ENCODE peak calls at places on chromosome 4, in nine cellular contexts. One of them, this sample, is unnamed.

GRCh38 chr4:8323947-8324555 is 54.5 kb downstream of the HTRA3 start:
- DNase-seq in neural progenitor cell: no peak
- DNase-seq in heart right ventricle: no peak
- DNase-seq in ovary: no peak
- DNase-seq in coronary artery: no peak
- DNase-seq in fibroblast of villous mesenchyme: no peak
- DNase-seq in PC-3: no peak
- DNase-seq in esophagus squamous epithelium: no peak
- DNase-seq in testis: no peak
- DNase-seq in this sample: peak; percentile 59

GRCh38 chr4:142846729-142847606 is 867 bp upstream of the INPP4B start:
- DNase-seq in neural progenitor cell: peak; percentile 67
- DNase-seq in heart right ventricle: peak; percentile 33
- DNase-seq in ovary: peak; percentile 28
- DNase-seq in coronary artery: no peak
- DNase-seq in fibroblast of villous mesenchyme: peak; percentile 16
- DNase-seq in PC-3: peak; percentile 90
- DNase-seq in esophagus squamous epithelium: no peak
- DNase-seq in testis: peak; percentile 17
- DNase-seq in this sample: peak; percentile 79

GRCh38 chr4:18695733-18696527 is 674.4 kb upstream of the LCORL start:
- DNase-seq in neural progenitor cell: peak; percentile 15
- DNase-seq in heart right ventricle: no peak
- DNase-seq in ovary: no peak
- DNase-seq in coronary artery: no peak
- DNase-seq in fibroblast of villous mesenchyme: no peak
- DNase-seq in PC-3: no peak
- DNase-seq in esophagus squamous epithelium: no peak
- DNase-seq in testis: no peak
- DNase-seq in this sample: no peak

GRCh38 chr4:76279462-76279861 is 27.1 kb upstream of the STBD1 start:
- DNase-seq in neural progenitor cell: no peak
- DNase-seq in heart right ventricle: no peak
- DNase-seq in ovary: no peak
- DNase-seq in coronary artery: no peak
- DNase-seq in fibroblast of villous mesenchyme: no peak
- DNase-seq in PC-3: no peak
- DNase-seq in esophagus squamous epithelium: no peak
- DNase-seq in testis: no peak
- DNase-seq in this sample: peak; percentile 10

GRCh38 chr4:147848634-147849033 is 116.7 kb downstream of the ARHGAP10 start:
- DNase-seq in neural progenitor cell: no peak
- DNase-seq in heart right ventricle: no peak
- DNase-seq in ovary: no peak
- DNase-seq in coronary artery: no peak
- DNase-seq in fibroblast of villous mesenchyme: no peak
- DNase-seq in PC-3: no peak
- DNase-seq in esophagus squamous epithelium: no peak
- DNase-seq in testis: no peak
- DNase-seq in this sample: no peak

GRCh38 chr4:153142700-153143438 is 61.4 kb upstream of the TRIM2 start:
- DNase-seq in neural progenitor cell: peak; percentile 83
- DNase-seq in heart right ventricle: peak; percentile 62
- DNase-seq in ovary: peak; percentile 62
- DNase-seq in coronary artery: peak; percentile 75
- DNase-seq in fibroblast of villous mesenchyme: peak; percentile 79
- DNase-seq in PC-3: peak; percentile 70
- DNase-seq in esophagus squamous epithelium: no peak
- DNase-seq in testis: peak; percentile 73
- DNase-seq in this sample: peak; percentile 79

GRCh38 chr4:1010522-1011021 is 854 bp upstream of the FGFRL1 start:
- DNase-seq in neural progenitor cell: peak; percentile 59
- DNase-seq in heart right ventricle: peak; percentile 65
- DNase-seq in ovary: peak; percentile 55
- DNase-seq in coronary artery: peak; percentile 92
- DNase-seq in fibroblast of villous mesenchyme: peak; percentile 87
- DNase-seq in PC-3: peak; percentile 79
- DNase-seq in esophagus squamous epithelium: peak; percentile 24
- DNase-seq in testis: peak; percentile 48
- DNase-seq in this sample: peak; percentile 91

GRCh38 chr4:123338715-123339114 is 57.9 kb upstream of the SPRY1 start:
- DNase-seq in neural progenitor cell: peak; percentile 37
- DNase-seq in heart right ventricle: no peak
- DNase-seq in ovary: no peak
- DNase-seq in coronary artery: no peak
- DNase-seq in fibroblast of villous mesenchyme: no peak
- DNase-seq in PC-3: no peak
- DNase-seq in esophagus squamous epithelium: no peak
- DNase-seq in testis: no peak
- DNase-seq in this sample: no peak

GRCh38 chr4:22999419-22999818 is 306.7 kb downstream of the GBA3 start:
- DNase-seq in neural progenitor cell: no peak
- DNase-seq in heart right ventricle: no peak
- DNase-seq in ovary: no peak
- DNase-seq in coronary artery: no peak
- DNase-seq in fibroblast of villous mesenchyme: no peak
- DNase-seq in PC-3: peak; percentile 17
- DNase-seq in esophagus squamous epithelium: no peak
- DNase-seq in testis: no peak
- DNase-seq in this sample: no peak

GRCh38 chr4:56217383-56217890 is 169.9 kb downstream of the AASDH start:
- DNase-seq in neural progenitor cell: no peak
- DNase-seq in heart right ventricle: no peak
- DNase-seq in ovary: no peak
- DNase-seq in coronary artery: no peak
- DNase-seq in fibroblast of villous mesenchyme: no peak
- DNase-seq in PC-3: no peak
- DNase-seq in esophagus squamous epithelium: no peak
- DNase-seq in testis: no peak
- DNase-seq in this sample: no peak

GRCh38 chr4:54390670-54391069 is 161.6 kb downstream of the PDGFRA start:
- DNase-seq in neural progenitor cell: no peak
- DNase-seq in heart right ventricle: no peak
- DNase-seq in ovary: no peak
- DNase-seq in coronary artery: no peak
- DNase-seq in fibroblast of villous mesenchyme: no peak
- DNase-seq in PC-3: no peak
- DNase-seq in esophagus squamous epithelium: no peak
- DNase-seq in testis: no peak
- DNase-seq in this sample: no peak

GRCh38 chr4:108270466-108271450 is 102.0 kb upstream of the LEF1 start:
- DNase-seq in neural progenitor cell: no peak
- DNase-seq in heart right ventricle: no peak
- DNase-seq in ovary: no peak
- DNase-seq in coronary artery: no peak
- DNase-seq in fibroblast of villous mesenchyme: peak; percentile 87
- DNase-seq in PC-3: peak; percentile 27
- DNase-seq in esophagus squamous epithelium: no peak
- DNase-seq in testis: no peak
- DNase-seq in this sample: peak; percentile 24

GRCh38 chr4:180058731-180059215 is 2184.4 kb upstream of the TENM3 start:
- DNase-seq in neural progenitor cell: peak; percentile 76
- DNase-seq in heart right ventricle: peak; percentile 11
- DNase-seq in ovary: no peak
- DNase-seq in coronary artery: no peak
- DNase-seq in fibroblast of villous mesenchyme: peak; percentile 7
- DNase-seq in PC-3: peak; percentile 3
- DNase-seq in esophagus squamous epithelium: no peak
- DNase-seq in testis: peak; percentile 60
- DNase-seq in this sample: peak; percentile 74

GRCh38 chr4:6687947-6688878 is 5.5 kb upstream of the S100P start:
- DNase-seq in neural progenitor cell: no peak
- DNase-seq in heart right ventricle: no peak
- DNase-seq in ovary: no peak
- DNase-seq in coronary artery: no peak
- DNase-seq in fibroblast of villous mesenchyme: no peak
- DNase-seq in PC-3: peak; percentile 24
- DNase-seq in esophagus squamous epithelium: no peak
- DNase-seq in testis: no peak
- DNase-seq in this sample: no peak

GRCh38 chr4:14867847-14868246 is 134.4 kb upstream of the CPEB2 start:
- DNase-seq in neural progenitor cell: peak; percentile 89
- DNase-seq in heart right ventricle: no peak
- DNase-seq in ovary: no peak
- DNase-seq in coronary artery: no peak
- DNase-seq in fibroblast of villous mesenchyme: no peak
- DNase-seq in PC-3: no peak
- DNase-seq in esophagus squamous epithelium: no peak
- DNase-seq in testis: no peak
- DNase-seq in this sample: no peak

GRCh38 chr4:162485486-162485885 is 321.7 kb upstream of the FSTL5 start:
- DNase-seq in neural progenitor cell: no peak
- DNase-seq in heart right ventricle: no peak
- DNase-seq in ovary: no peak
- DNase-seq in coronary artery: no peak
- DNase-seq in fibroblast of villous mesenchyme: peak; percentile 9
- DNase-seq in PC-3: peak; percentile 51
- DNase-seq in esophagus squamous epithelium: no peak
- DNase-seq in testis: no peak
- DNase-seq in this sample: peak; percentile 56

GRCh38 chr4:127162741-127163140 is 470.0 kb upstream of the INTU start:
- DNase-seq in neural progenitor cell: no peak
- DNase-seq in heart right ventricle: no peak
- DNase-seq in ovary: no peak
- DNase-seq in coronary artery: no peak
- DNase-seq in fibroblast of villous mesenchyme: peak; percentile 94
- DNase-seq in PC-3: no peak
- DNase-seq in esophagus squamous epithelium: no peak
- DNase-seq in testis: no peak
- DNase-seq in this sample: peak; percentile 86

GRCh38 chr4:76974150-76974549 is 24.6 kb downstream of the SEPTIN11 start:
- DNase-seq in neural progenitor cell: no peak
- DNase-seq in heart right ventricle: no peak
- DNase-seq in ovary: no peak
- DNase-seq in coronary artery: no peak
- DNase-seq in fibroblast of villous mesenchyme: no peak
- DNase-seq in PC-3: no peak
- DNase-seq in esophagus squamous epithelium: no peak
- DNase-seq in testis: no peak
- DNase-seq in this sample: peak; percentile 23

GRCh38 chr4:40628888-40629287 is 776 bp downstream of the RBM47 start:
- DNase-seq in neural progenitor cell: no peak
- DNase-seq in heart right ventricle: no peak
- DNase-seq in ovary: no peak
- DNase-seq in coronary artery: no peak
- DNase-seq in fibroblast of villous mesenchyme: no peak
- DNase-seq in PC-3: peak; percentile 30
- DNase-seq in esophagus squamous epithelium: no peak
- DNase-seq in testis: no peak
- DNase-seq in this sample: peak; percentile 32

GRCh38 chr4:125070869-125071268 is 243.9 kb upstream of the FAT4 start:
- DNase-seq in neural progenitor cell: no peak
- DNase-seq in heart right ventricle: no peak
- DNase-seq in ovary: no peak
- DNase-seq in coronary artery: no peak
- DNase-seq in fibroblast of villous mesenchyme: no peak
- DNase-seq in PC-3: no peak
- DNase-seq in esophagus squamous epithelium: no peak
- DNase-seq in testis: peak; percentile 28
- DNase-seq in this sample: peak; percentile 10
- TF ChIP-seq CTCF in neural progenitor cell: no peak
- TF ChIP-seq CTCF in heart right ventricle: peak; percentile 19
- TF ChIP-seq CTCF in ovary: no peak
- TF ChIP-seq CTCF in coronary artery: no peak
- TF ChIP-seq CTCF in fibroblast of villous mesenchyme: no peak
- TF ChIP-seq CTCF in PC-3: no peak
- TF ChIP-seq CTCF in esophagus squamous epithelium: no peak
- TF ChIP-seq CTCF in testis: no peak
- TF ChIP-seq CTCF in this sample: no peak

GRCh38 chr4:132076829-132077228 is 1072.3 kb upstream of the PCDH10 start:
- DNase-seq in neural progenitor cell: no peak
- DNase-seq in heart right ventricle: no peak
- DNase-seq in ovary: no peak
- DNase-seq in coronary artery: no peak
- DNase-seq in fibroblast of villous mesenchyme: no peak
- DNase-seq in PC-3: no peak
- DNase-seq in esophagus squamous epithelium: no peak
- DNase-seq in testis: no peak
- DNase-seq in this sample: no peak
- TF ChIP-seq CTCF in neural progenitor cell: no peak
- TF ChIP-seq CTCF in heart right ventricle: no peak
- TF ChIP-seq CTCF in ovary: no peak
- TF ChIP-seq CTCF in coronary artery: no peak
- TF ChIP-seq CTCF in fibroblast of villous mesenchyme: no peak
- TF ChIP-seq CTCF in PC-3: no peak
- TF ChIP-seq CTCF in esophagus squamous epithelium: no peak
- TF ChIP-seq CTCF in testis: no peak
- TF ChIP-seq CTCF in this sample: no peak

DNA sequence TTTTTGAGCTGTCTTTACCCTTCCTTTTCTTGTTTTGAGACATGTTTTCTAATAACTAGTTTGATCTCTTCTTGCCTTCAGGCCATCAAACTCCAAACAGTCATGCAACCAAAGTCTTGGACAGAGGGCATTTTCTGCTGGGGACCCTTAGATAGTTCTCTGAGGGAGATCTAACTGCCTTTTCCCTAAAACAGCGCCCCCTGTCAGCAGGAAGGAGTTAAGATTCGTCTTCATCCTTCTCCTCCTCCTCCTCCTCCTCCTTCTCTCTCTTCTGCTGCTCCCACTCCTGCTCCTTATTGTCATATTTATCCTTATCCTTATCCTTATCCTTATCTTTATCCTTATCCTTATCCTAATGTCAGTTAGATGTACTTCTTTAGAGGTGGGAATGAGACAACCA is 417.2 kb downstream of the TRAM1L1 start:
- DNase-seq in neural progenitor cell: peak; percentile 16
- DNase-seq in heart right ventricle: no peak
- DNase-seq in ovary: no peak
- DNase-seq in coronary artery: no peak
- DNase-seq in fibroblast of villous mesenchyme: no peak
- DNase-seq in PC-3: no peak
- DNase-seq in esophagus squamous epithelium: no peak
- DNase-seq in testis: no peak
- DNase-seq in this sample: no peak
- TF ChIP-seq CTCF in neural progenitor cell: peak; percentile 48
- TF ChIP-seq CTCF in heart right ventricle: no peak
- TF ChIP-seq CTCF in ovary: no peak
- TF ChIP-seq CTCF in coronary artery: no peak
- TF ChIP-seq CTCF in fibroblast of villous mesenchyme: peak; percentile 11
- TF ChIP-seq CTCF in PC-3: peak; percentile 33
- TF ChIP-seq CTCF in esophagus squamous epithelium: no peak
- TF ChIP-seq CTCF in testis: no peak
- TF ChIP-seq CTCF in this sample: peak; percentile 15

DNA sequence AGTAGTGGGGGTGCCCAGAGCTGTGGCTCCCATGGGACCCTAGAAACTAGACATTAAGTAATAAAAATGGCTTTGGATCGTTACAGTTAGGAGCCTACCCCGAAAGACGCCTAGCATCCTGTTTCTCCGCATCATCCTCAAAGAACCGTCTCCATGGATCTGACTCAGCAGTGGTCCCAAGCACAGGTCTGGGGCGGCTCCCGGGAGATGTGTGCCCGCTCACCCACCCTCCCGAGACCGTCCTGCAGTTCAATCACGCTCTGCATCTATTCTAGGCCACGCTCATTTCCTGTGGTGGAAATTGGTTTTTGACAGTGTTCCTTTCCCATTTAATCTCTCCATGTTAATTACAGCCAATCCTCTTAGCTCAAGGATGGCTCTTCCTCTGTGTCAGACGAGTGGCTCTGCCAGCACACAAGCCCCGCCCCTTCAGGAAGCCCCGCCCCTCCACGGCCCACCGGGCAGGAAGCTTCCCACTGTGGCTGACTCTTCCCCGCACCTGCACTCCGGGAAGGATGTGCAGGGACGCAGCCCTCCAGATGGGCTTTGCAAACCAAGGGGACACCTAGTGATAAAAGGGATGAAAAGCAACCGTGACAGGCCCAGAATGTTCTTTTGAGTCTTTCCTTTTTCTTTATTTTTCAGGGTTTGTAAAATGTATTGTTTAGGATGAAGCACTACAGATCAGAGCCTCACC is 34.5 kb upstream of the HELT start:
- DNase-seq in neural progenitor cell: peak; percentile 73
- DNase-seq in heart right ventricle: peak; percentile 69
- DNase-seq in ovary: peak; percentile 29
- DNase-seq in coronary artery: no peak
- DNase-seq in fibroblast of villous mesenchyme: peak; percentile 34
- DNase-seq in PC-3: peak; percentile 70
- DNase-seq in esophagus squamous epithelium: no peak
- DNase-seq in testis: peak; percentile 65
- DNase-seq in this sample: peak; percentile 70
- TF ChIP-seq CTCF in neural progenitor cell: peak; percentile 47
- TF ChIP-seq CTCF in heart right ventricle: peak; percentile 47
- TF ChIP-seq CTCF in ovary: no peak
- TF ChIP-seq CTCF in coronary artery: no peak
- TF ChIP-seq CTCF in fibroblast of villous mesenchyme: peak; percentile 38
- TF ChIP-seq CTCF in PC-3: peak; percentile 62
- TF ChIP-seq CTCF in esophagus squamous epithelium: no peak
- TF ChIP-seq CTCF in testis: peak; percentile 25
- TF ChIP-seq CTCF in this sample: peak; percentile 47

This sample was measured in MCF 10A.